ENCODE peak calls at places on chromosomes 4 and X, in five cellular contexts. O is H1, E is GM12891, M is SK-N-SH, K is GM23338. W is an unnamed sample.
A peak's percentile ranks its signal among the peaks of the same experiment; 100 is the strongest.

GRCh38 chr4:40409835-40410234 is 74.7 kb downstream of the CHRNA9 start:
- DNase-seq in O (no peak), E (no peak), M (no peak), K (no peak), W (no peak)

GRCh38 chr4:189053621-189054020 is 887.1 kb upstream of the FRG1 start:
- DNase-seq in O (no peak), E (no peak), M (no peak), K (no peak), W (no peak)

GRCh38 chrX:20294957-20295356 is 28.2 kb upstream of the RPS6KA3 start:
- DNase-seq in O (no peak), E (no peak), M (no peak), K (no peak), W (no peak)

GRCh38 chrX:84339507-84340364 is 151.7 kb upstream of the RPS6KA6 start:
- DNase-seq in O (no peak), E (no peak), M (peak; percentile 6), K (peak; percentile 48), W (peak; percentile 3)

GRCh38 chrX:13334491-13334890 is 14.6 kb upstream of the ATXN3L start:
- DNase-seq in O (no peak), E (no peak), M (no peak), K (peak; percentile 5), W (no peak)

GRCh38 chr4:106347167-106347566 is 21.4 kb downstream of the GIMD1 start:
- DNase-seq in O (no peak), E (no peak), M (no peak), K (no peak), W (no peak)

GRCh38 chr4:150033109-150033508 is 45.1 kb upstream of the DCLK2 start:
- DNase-seq in O (no peak), E (no peak), M (no peak), K (peak; percentile 42), W (no peak)

GRCh38 chr4:34953145-34953799 is 1291.0 kb downstream of the ARAP2 start:
- DNase-seq in O (peak; percentile 58), E (no peak), M (peak; percentile 4), K (peak; percentile 64), W (no peak)

GRCh38 chrX:46577116-46578005 is 3.8 kb downstream of the CHST7 start:
- DNase-seq in O (no peak), E (no peak), M (no peak), K (no peak), W (no peak)

GRCh38 chr4:10018818-10019438 is 2.4 kb downstream of the SLC2A9 start:
- DNase-seq in O (peak; percentile 99), E (peak; percentile 96), M (peak; percentile 91), K (peak; percentile 95), W (no peak)

GRCh38 chr4:124530464-124531077 is 182.0 kb downstream of the ANKRD50 start:
- DNase-seq in O (no peak), E (no peak), M (no peak), K (no peak), W (no peak)

DNA sequence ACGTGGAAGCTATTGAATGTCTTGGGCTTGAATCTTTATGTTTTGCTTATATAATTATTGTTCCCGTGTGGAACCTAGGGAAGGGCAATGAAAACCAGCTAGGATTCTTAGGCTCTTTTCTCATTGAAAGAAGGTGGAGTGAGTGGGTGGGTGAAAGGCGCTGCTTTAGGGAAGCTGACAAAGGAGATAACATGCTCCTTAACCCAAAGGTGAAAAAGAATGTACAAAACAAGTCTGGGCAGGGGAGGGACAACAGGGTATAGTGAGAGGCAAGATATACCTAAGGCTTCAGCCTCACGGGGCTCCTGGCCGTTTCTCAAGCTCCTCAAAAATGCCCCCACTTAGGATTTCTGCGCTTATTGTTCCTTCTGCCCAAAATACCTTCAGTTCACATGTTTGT is 1.8 kb downstream of the SH2D1A start:
- DNase-seq in O (no peak), E (no peak), M (no peak), K (no peak), W (no peak)
- TF ChIP-seq POLR2AphosphoS5 in O (no peak), E (no peak), M (no peak), K (no peak), W (no peak)

GRCh38 chrX:155026727-155027508 is at the start of gene FUNDC2:
- DNase-seq in O (peak; percentile 81), E (peak; percentile 56), M (peak; percentile 91), K (peak; percentile 84), W (peak; percentile 57)
- TF ChIP-seq POLR2AphosphoS5 in O (peak; percentile 59), E (peak; percentile 49), M (peak; percentile 53), K (peak; percentile 16), W (peak; percentile 48)

DNA sequence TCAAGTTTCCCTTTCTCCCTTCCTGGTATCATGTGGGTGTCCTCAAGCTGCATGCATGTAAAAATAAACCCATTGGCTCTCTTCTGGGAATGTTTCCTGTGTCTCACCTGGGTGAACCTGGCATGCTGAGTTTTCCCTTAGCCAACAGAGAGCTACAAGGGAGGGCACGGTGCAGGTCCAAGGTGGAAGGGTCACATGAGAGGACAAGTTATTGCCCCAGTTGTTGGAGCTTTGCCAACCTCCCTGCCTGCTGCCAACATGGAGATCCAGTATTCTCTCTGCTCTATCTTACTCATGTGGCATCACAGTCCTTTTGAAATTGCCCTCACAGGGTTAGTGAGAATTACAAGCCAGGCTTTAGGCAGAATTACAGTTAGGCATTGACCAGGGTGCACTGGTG is 196.1 kb upstream of the GYPA start:
- DNase-seq in O (no peak), E (no peak), M (no peak), K (no peak), W (no peak)
- TF ChIP-seq POLR2AphosphoS5 in O (no peak), E (no peak), M (no peak), K (no peak), W (no peak)

GRCh38 chrX:101482296-101482695 is 3.0 kb upstream of the ARMCX4 start:
- DNase-seq in O (no peak), E (no peak), M (no peak), K (no peak), W (no peak)

GRCh38 chrX:101488796-101489195 is 3.5 kb downstream of the ARMCX4 start:
- DNase-seq in O (no peak), E (no peak), M (no peak), K (no peak), W (no peak)

GRCh38 chrX:101483705-101484104 is 1.6 kb upstream of the ARMCX4 start:
- DNase-seq in O (no peak), E (no peak), M (no peak), K (peak; percentile 61), W (no peak)

DNA sequence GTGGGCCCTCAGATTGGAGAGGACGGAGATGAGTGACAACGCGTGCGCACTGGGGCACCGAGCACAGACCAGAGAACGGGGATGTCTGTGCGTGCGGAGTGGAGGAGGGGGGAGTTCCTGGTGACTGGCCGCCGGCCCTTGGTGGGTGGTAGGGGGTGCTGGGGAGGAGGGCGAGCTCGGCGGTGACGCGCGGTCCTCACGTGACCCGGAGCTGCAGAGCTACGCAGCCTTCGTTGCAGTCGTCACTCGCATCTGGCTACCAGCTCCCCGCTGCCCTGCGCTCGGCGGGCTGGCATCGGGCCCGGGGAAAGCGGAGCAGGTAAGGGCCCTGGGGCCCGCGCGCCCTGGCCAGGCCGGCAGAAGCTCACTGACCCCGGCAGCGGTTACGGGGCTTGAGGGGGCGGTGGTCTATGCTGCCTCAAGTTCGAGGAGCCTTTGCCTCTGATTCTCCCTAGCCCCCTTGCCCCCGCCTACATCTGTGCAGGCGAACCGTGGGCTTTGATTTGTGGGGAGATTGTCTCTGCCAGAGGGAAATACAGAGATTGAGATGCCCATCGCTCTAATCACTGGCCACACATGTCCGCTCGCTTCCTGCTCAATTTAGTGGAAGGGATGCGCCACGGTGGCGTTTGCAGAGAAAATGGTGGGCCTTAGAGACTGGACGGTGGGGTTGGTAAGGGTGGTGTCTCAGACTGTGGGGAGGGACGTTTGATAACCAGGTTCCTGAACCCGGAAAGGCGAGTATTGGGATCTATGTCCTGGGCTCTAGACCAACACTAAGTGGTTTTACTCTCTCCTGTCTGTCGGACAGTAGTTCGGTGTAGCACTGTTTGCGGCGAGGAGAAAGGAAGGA is at the start of gene ARMCX4:
- DNase-seq in O (peak; percentile 73), E (peak; percentile 21), M (peak; percentile 87), K (peak; percentile 76), W (no peak)
- TF ChIP-seq POLR2AphosphoS5 in O (peak; percentile 76), E (no peak), M (no peak), K (peak; percentile 74), W (no peak)

GRCh38 chr4:154677300-154677699 is 64.8 kb upstream of the FGG start:
- DNase-seq in O (no peak), E (no peak), M (no peak), K (no peak), W (no peak)

DNA sequence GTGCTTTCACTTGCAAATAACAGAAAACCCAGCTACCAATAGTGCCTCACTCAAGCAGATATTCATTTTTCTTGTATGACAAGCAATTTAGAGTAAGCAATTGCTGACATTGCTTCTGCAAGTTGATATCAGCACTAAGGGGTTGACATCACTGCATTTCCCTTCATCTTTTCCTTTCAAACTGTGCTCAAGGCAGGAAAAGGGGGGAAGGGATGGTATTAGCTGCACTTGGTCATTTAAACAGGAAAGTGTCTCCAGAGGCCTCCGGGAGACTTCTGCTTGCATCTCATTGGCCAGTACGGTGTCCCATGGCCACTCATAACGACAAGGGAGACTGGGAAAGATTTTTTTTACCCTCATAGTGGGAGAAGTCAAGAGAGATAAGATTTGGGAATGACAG is 65.5 kb upstream of the FGG start:
- DNase-seq in O (no peak), E (no peak), M (no peak), K (no peak), W (no peak)
- TF ChIP-seq POLR2AphosphoS5 in O (no peak), E (no peak), M (no peak), K (no peak), W (no peak)

GRCh38 chr4:74441744-74442143 is 3.2 kb upstream of the AREG start:
- DNase-seq in O (no peak), E (no peak), M (no peak), K (no peak), W (no peak)

GRCh38 chr4:74447636-74448233 is 2.8 kb downstream of the AREG start:
- DNase-seq in O (no peak), E (no peak), M (no peak), K (no peak), W (no peak)

GRCh38 chr4:74446193-74446868 is 1.4 kb downstream of the AREG start:
- DNase-seq in O (no peak), E (no peak), M (no peak), K (no peak), W (no peak)

GRCh38 chr4:74446896-74447295 is 2.0 kb downstream of the AREG start:
- DNase-seq in O (no peak), E (no peak), M (no peak), K (no peak), W (no peak)

DNA sequence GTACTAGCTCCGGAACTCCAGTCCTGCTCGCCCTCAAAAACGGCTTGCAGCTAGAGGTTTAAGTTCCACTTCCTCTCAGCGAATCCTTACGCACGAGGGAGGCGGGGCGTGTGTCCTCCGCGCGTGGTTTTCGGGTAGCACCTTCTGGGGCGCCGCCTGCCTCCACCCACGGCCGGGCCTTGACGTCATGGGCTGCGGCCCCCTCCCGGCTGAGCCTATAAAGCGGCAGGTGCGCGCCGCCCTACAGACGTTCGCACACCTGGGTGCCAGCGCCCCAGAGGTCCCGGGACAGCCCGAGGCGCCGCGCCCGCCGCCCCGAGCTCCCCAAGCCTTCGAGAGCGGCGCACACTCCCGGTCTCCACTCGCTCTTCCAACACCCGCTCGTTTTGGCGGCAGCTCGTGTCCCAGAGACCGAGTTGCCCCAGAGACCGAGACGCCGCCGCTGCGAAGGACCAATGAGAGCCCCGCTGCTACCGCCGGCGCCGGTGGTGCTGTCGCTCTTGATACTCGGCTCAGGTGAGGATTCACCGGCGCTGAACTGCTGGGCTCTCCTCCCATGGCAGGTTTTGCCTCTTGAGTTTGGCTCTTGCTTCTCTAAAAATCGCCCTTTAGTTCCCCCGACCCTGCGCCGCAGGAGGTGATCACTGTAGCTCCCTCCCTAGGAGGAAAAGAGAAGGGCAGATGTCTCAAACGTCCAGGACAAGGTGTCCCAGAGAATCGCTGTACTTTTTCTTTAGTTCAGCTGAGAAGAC is at the start of gene AREG:
- DNase-seq in O (peak; percentile 78), E (peak; percentile 57), M (peak; percentile 24), K (peak; percentile 90), W (no peak)
- TF ChIP-seq POLR2AphosphoS5 in O (no peak), E (no peak), M (no peak), K (no peak), W (no peak)

GRCh38 chrX:85685843-85686242 is 306.4 kb upstream of the POF1B start:
- DNase-seq in O (no peak), E (no peak), M (no peak), K (no peak), W (no peak)
- TF ChIP-seq POLR2AphosphoS5 in O (no peak), E (no peak), M (no peak), K (no peak), W (no peak)

W was measured in SK-N-MC.